ENCODE peak calls at places on chromosomes 2 and 18, in seven cellular contexts. One of them, this sample, is unnamed.

GRCh38 chr2:239818531-239819011 is 206.6 kb downstream of the NDUFA10 start:
- DNase-seq in heart left ventricle: peak
- DNase-seq in K562: no peak
- DNase-seq in gastrocnemius medialis: no peak
- DNase-seq in H54: no peak
- DNase-seq in right lobe of liver: no peak
- DNase-seq in A549: no peak
- DNase-seq in this sample: no peak

GRCh38 chr2:60094450-60094929 is 459.0 kb downstream of the BCL11A start:
- DNase-seq in H54: no peak
- DNase-seq in heart left ventricle: no peak
- DNase-seq in K562: no peak
- DNase-seq in A549: no peak
- DNase-seq in gastrocnemius medialis: peak
- DNase-seq in right lobe of liver: no peak
- DNase-seq in this sample: no peak

GRCh38 chr18:69999671-70000070 is 52.0 kb upstream of the CD226 start:
- DNase-seq in H54: no peak
- DNase-seq in A549: no peak
- DNase-seq in heart left ventricle: no peak
- DNase-seq in right lobe of liver: no peak
- DNase-seq in K562: no peak
- DNase-seq in gastrocnemius medialis: no peak
- DNase-seq in this sample: no peak

GRCh38 chr2:60977562-60977895 is 40.0 kb upstream of the PEX13 start:
- DNase-seq in H54: no peak
- DNase-seq in heart left ventricle: no peak
- DNase-seq in K562: no peak
- DNase-seq in A549: no peak
- DNase-seq in gastrocnemius medialis: no peak
- DNase-seq in right lobe of liver: no peak
- DNase-seq in this sample: no peak

GRCh38 chr2:110806053-110806452 is 73.7 kb downstream of the ACOXL start:
- DNase-seq in gastrocnemius medialis: no peak
- DNase-seq in K562: no peak
- DNase-seq in right lobe of liver: no peak
- DNase-seq in A549: no peak
- DNase-seq in H54: no peak
- DNase-seq in heart left ventricle: no peak
- DNase-seq in this sample: no peak

GRCh38 chr2:168316073-168316440 is 68.7 kb upstream of the STK39 start:
- DNase-seq in H54: no peak
- DNase-seq in K562: no peak
- DNase-seq in right lobe of liver: no peak
- DNase-seq in heart left ventricle: no peak
- DNase-seq in gastrocnemius medialis: no peak
- DNase-seq in A549: no peak
- DNase-seq in this sample: no peak

GRCh38 chr2:241665731-241666440 is 20.7 kb downstream of the DTYMK start:
- DNase-seq in K562: no peak
- DNase-seq in gastrocnemius medialis: no peak
- DNase-seq in right lobe of liver: no peak
- DNase-seq in H54: no peak
- DNase-seq in A549: no peak
- DNase-seq in heart left ventricle: no peak
- DNase-seq in this sample: no peak

GRCh38 chr2:134359367-134360081 is 105.7 kb downstream of the MGAT5 start:
- DNase-seq in gastrocnemius medialis: no peak
- DNase-seq in right lobe of liver: no peak
- DNase-seq in A549: no peak
- DNase-seq in heart left ventricle: no peak
- DNase-seq in K562: no peak
- DNase-seq in H54: no peak
- DNase-seq in this sample: no peak

GRCh38 chr2:190881480-190882326 is 1.1 kb downstream of the GLS start:
- DNase-seq in H54: peak
- DNase-seq in right lobe of liver: peak
- DNase-seq in A549: no peak
- DNase-seq in gastrocnemius medialis: peak
- DNase-seq in K562: peak
- DNase-seq in heart left ventricle: peak
- DNase-seq in this sample: peak
- TF ChIP-seq POLR2A in H54: peak
- TF ChIP-seq POLR2A in right lobe of liver: no peak
- TF ChIP-seq POLR2A in A549: peak
- TF ChIP-seq POLR2A in gastrocnemius medialis: peak
- TF ChIP-seq POLR2A in K562: peak
- TF ChIP-seq POLR2A in heart left ventricle: no peak
- TF ChIP-seq POLR2A in this sample: peak

DNA sequence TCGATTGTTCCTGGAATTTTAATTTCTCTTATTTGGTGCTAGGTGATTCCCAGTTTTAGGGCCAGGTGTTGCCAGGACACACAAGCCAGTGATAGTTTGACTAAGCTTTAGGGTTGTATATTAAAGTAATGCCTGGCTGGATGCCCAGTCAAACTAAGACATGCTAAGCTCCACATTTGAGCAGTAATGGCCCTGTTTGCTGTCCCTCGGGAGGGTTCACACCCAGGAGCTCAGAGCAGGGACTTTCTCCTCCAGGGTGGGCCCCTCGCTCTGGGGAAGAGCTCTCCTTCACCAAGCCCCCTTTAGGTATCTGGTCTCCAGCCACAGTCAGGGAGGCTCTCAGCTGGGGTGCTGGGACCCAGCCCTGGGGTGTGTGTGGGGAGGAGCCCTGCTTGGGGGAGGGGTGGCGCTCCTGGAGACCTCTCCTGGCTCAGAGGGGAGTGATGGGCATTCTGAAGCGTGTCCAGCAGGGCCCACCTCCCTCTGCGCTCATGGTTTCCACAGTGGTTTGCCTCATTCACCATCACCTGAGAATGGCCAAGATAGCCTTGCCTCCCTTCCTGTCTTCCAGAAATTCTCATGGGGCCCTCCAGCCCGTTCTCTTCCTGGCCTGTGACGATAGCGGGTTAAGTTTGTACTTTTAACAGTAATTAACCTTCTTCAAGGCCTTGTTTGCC is 31.7 kb downstream of the INPP4A start:
- DNase-seq in right lobe of liver: no peak
- DNase-seq in gastrocnemius medialis: no peak
- DNase-seq in A549: no peak
- DNase-seq in H54: no peak
- DNase-seq in K562: no peak
- DNase-seq in heart left ventricle: no peak
- DNase-seq in this sample: peak
- TF ChIP-seq POLR2A in right lobe of liver: no peak
- TF ChIP-seq POLR2A in gastrocnemius medialis: no peak
- TF ChIP-seq POLR2A in A549: no peak
- TF ChIP-seq POLR2A in H54: no peak
- TF ChIP-seq POLR2A in K562: no peak
- TF ChIP-seq POLR2A in heart left ventricle: no peak
- TF ChIP-seq POLR2A in this sample: no peak

GRCh38 chr18:58565021-58565420 is 63.9 kb downstream of the ALPK2 start:
- DNase-seq in H54: no peak
- DNase-seq in A549: no peak
- DNase-seq in right lobe of liver: no peak
- DNase-seq in gastrocnemius medialis: no peak
- DNase-seq in K562: no peak
- DNase-seq in heart left ventricle: no peak
- DNase-seq in this sample: no peak

GRCh38 chr18:58559427-58560186 is 69.3 kb downstream of the ALPK2 start:
- DNase-seq in heart left ventricle: no peak
- DNase-seq in H54: no peak
- DNase-seq in gastrocnemius medialis: no peak
- DNase-seq in right lobe of liver: no peak
- DNase-seq in K562: no peak
- DNase-seq in A549: no peak
- DNase-seq in this sample: no peak

GRCh38 chr18:58562999-58563667 is 65.8 kb downstream of the ALPK2 start:
- DNase-seq in gastrocnemius medialis: no peak
- DNase-seq in right lobe of liver: no peak
- DNase-seq in H54: no peak
- DNase-seq in heart left ventricle: no peak
- DNase-seq in K562: no peak
- DNase-seq in A549: no peak
- DNase-seq in this sample: no peak

GRCh38 chr18:58558514-58558913 is 70.4 kb downstream of the ALPK2 start:
- DNase-seq in right lobe of liver: no peak
- DNase-seq in K562: no peak
- DNase-seq in H54: no peak
- DNase-seq in A549: no peak
- DNase-seq in heart left ventricle: no peak
- DNase-seq in gastrocnemius medialis: no peak
- DNase-seq in this sample: no peak

DNA sequence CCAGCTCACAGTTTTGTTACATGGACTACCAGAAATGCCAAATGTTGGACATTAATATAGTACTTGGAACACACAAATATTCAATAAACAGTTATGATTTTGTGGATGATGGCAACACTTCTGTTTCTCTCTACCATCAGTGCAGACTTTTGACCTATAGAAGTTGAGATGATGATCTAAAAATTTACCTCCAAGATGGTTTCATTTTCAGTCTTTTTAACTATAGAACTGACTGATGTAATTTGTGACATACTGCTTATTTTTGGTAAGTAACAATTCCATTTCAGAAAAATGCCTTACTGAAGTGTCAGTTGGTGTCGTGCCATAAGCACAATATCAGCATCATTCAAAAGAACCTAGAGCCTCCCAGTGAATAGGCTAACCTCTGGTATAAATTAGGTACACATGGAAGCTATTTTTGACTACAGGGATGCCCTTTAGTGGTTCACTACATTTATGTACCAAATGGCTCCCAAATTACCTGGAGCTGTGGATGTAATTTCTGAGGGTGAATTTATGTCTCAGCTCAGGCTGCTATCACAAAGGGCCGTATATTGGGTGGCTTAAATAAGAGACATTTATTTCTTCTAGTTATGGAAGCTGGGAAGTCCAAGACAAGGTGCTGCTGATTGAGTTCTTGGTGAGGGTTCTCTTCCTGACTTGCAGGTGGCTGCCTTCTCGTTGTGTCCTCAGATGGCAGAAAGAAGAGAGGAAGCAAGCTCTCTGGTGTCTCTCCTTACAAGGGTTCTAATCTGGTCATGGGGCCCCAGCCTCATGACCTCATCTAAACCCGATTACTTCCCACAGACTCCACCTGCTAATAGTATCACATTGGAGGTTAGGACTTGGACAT is 66.5 kb downstream of the ALPK2 start:
- DNase-seq in heart left ventricle: no peak
- DNase-seq in gastrocnemius medialis: no peak
- DNase-seq in K562: no peak
- DNase-seq in A549: no peak
- DNase-seq in right lobe of liver: no peak
- DNase-seq in H54: no peak
- DNase-seq in this sample: no peak
- TF ChIP-seq POLR2A in heart left ventricle: no peak
- TF ChIP-seq POLR2A in gastrocnemius medialis: no peak
- TF ChIP-seq POLR2A in K562: no peak
- TF ChIP-seq POLR2A in A549: no peak
- TF ChIP-seq POLR2A in right lobe of liver: no peak
- TF ChIP-seq POLR2A in H54: no peak
- TF ChIP-seq POLR2A in this sample: no peak

GRCh38 chr18:59005266-59005665 is 134.4 kb upstream of the SEC11C start:
- DNase-seq in gastrocnemius medialis: peak
- DNase-seq in K562: no peak
- DNase-seq in right lobe of liver: no peak
- DNase-seq in H54: no peak
- DNase-seq in heart left ventricle: peak
- DNase-seq in A549: peak
- DNase-seq in this sample: no peak
- TF ChIP-seq POLR2A in gastrocnemius medialis: no peak
- TF ChIP-seq POLR2A in K562: no peak
- TF ChIP-seq POLR2A in right lobe of liver: no peak
- TF ChIP-seq POLR2A in H54: no peak
- TF ChIP-seq POLR2A in heart left ventricle: no peak
- TF ChIP-seq POLR2A in A549: no peak
- TF ChIP-seq POLR2A in this sample: no peak

DNA sequence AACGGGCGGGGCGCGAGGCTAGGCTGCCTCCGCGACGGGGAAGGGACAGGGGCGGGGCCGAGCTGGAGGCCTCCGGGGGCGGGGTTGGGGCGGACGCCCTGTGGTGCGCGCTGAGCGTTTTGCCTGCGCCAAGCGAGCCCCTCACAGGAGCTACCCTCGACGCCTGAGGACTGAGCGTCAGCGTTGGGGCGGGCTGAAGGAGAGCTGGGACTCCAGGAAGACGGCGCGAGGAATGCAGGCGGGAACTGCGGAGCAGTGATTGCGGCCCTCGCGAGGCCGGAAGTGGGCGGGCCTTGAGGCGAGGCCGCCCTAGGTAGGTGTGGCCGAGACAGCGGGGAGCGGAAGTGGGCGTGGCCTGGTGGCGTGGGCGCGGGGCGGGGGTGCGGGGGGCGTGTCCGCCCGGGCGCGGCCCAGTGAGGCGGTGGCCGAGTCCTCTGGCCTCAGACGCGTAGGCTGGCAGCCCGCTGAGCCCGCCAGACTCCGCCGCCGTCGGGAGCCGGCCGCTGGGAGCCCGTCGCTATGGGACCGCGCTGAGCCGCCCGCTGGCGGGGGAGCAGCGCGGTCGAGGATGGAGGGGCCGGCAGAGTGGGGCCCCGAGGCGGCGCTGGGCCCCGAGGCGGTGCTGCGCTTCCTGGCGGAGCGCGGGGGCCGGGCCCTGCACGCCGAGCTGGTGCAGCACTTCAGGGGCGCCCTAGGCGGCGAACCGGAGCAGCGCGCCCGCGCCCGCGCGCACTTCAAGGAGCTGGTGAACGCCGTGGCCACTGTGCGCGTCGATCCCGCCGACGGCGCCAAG is at the start of the genes SEPTIN10 and SOWAHC:
- DNase-seq in right lobe of liver: peak
- DNase-seq in heart left ventricle: peak
- DNase-seq in gastrocnemius medialis: peak
- DNase-seq in H54: peak
- DNase-seq in K562: peak
- DNase-seq in A549: peak
- DNase-seq in this sample: peak
- TF ChIP-seq POLR2A in right lobe of liver: peak
- TF ChIP-seq POLR2A in heart left ventricle: no peak
- TF ChIP-seq POLR2A in gastrocnemius medialis: peak
- TF ChIP-seq POLR2A in H54: peak
- TF ChIP-seq POLR2A in K562: no peak
- TF ChIP-seq POLR2A in A549: peak
- TF ChIP-seq POLR2A in this sample: no peak

GRCh38 chr18:3297025-3297984 is 35.4 kb downstream of the MYL12B start:
- DNase-seq in heart left ventricle: peak
- DNase-seq in A549: peak
- DNase-seq in K562: peak
- DNase-seq in right lobe of liver: peak
- DNase-seq in H54: no peak
- DNase-seq in gastrocnemius medialis: peak
- DNase-seq in this sample: peak
- TF ChIP-seq POLR2A in heart left ventricle: no peak
- TF ChIP-seq POLR2A in A549: peak
- TF ChIP-seq POLR2A in K562: peak
- TF ChIP-seq POLR2A in right lobe of liver: peak
- TF ChIP-seq POLR2A in H54: no peak
- TF ChIP-seq POLR2A in gastrocnemius medialis: no peak
- TF ChIP-seq POLR2A in this sample: peak

GRCh38 chr2:2613279-2614199 is 282.5 kb upstream of the MYT1L start:
- DNase-seq in A549: peak
- DNase-seq in heart left ventricle: peak
- DNase-seq in right lobe of liver: peak
- DNase-seq in H54: peak
- DNase-seq in K562: peak
- DNase-seq in gastrocnemius medialis: peak
- DNase-seq in this sample: peak
- TF ChIP-seq POLR2A in A549: peak
- TF ChIP-seq POLR2A in heart left ventricle: no peak
- TF ChIP-seq POLR2A in right lobe of liver: no peak
- TF ChIP-seq POLR2A in H54: peak
- TF ChIP-seq POLR2A in K562: peak
- TF ChIP-seq POLR2A in gastrocnemius medialis: peak
- TF ChIP-seq POLR2A in this sample: no peak

This sample was measured in erythroblast.